ENCODE peak calls at places on chromosomes 11 and 22, in four cellular contexts. Q is suprapubic skin, L is ovary, D is HepG2. X is an unnamed sample.

GRCh38 chr11:64229090-64229958 is 1.0 kb upstream of the DNAJC4 start:
- DNase-seq in Q (no peak), D (no peak), L (peak), X (no peak)

GRCh38 chr22:44828193-44828592 is 75.8 kb downstream of the ARHGAP8 start:
- DNase-seq in Q (no peak), L (no peak), D (no peak), X (no peak)

GRCh38 chr22:45577746-45578523 is 75.3 kb downstream of the FBLN1 start:
- DNase-seq in Q (peak), D (peak), L (peak), X (peak)

GRCh38 chr11:17646451-17647145 is 72.8 kb upstream of the MYOD1 start:
- DNase-seq in L (no peak), Q (no peak), D (no peak), X (peak)

GRCh38 chr11:72144807-72145565 is 9.5 kb downstream of the FOLR3 start:
- DNase-seq in D (no peak), Q (no peak), L (no peak), X (no peak)

GRCh38 chr11:71988050-71988449 is 10.7 kb upstream of the IL18BP start:
- DNase-seq in Q (no peak), D (no peak), L (no peak), X (no peak)

GRCh38 chr11:101870510-101870909 is 44.3 kb upstream of the CEP126 start:
- DNase-seq in Q (no peak), L (no peak), D (no peak), X (no peak)

GRCh38 chr11:121328213-121328966 is 35.8 kb downstream of the SC5D start:
- DNase-seq in D (no peak), Q (no peak), L (no peak), X (peak)

GRCh38 chr22:19473578-19473977 is 5.4 kb downstream of the UFD1 start:
- DNase-seq in Q (no peak), D (no peak), L (no peak), X (no peak)

GRCh38 chr11:8019671-8020597 is 32.8 kb downstream of the EIF3F start:
- DNase-seq in Q (peak), D (no peak), L (peak), X (peak)

GRCh38 chr11:10405858-10406592 is 49.0 kb upstream of the AMPD3 start:
- DNase-seq in Q (no peak), D (peak), L (peak), X (peak)

GRCh38 chr11:133720951-133721350 is 124.4 kb downstream of the SPATA19 start:
- DNase-seq in D (no peak), Q (no peak), L (no peak), X (no peak)

GRCh38 chr11:90178751-90179150 is 44.1 kb downstream of the CHORDC1 start:
- DNase-seq in Q (no peak), D (no peak), L (no peak), X (no peak)

GRCh38 chr11:29623144-29623722 is 393.6 kb downstream of the KCNA4 start:
- DNase-seq in D (no peak), L (no peak), Q (no peak), X (no peak)

GRCh38 chr11:99176430-99176829 is 155.7 kb downstream of the CNTN5 start:
- DNase-seq in Q (no peak), D (no peak), L (no peak), X (no peak)

GRCh38 chr22:22940961-22941605 is 53.5 kb downstream of the IGLL5 start:
- DNase-seq in Q (peak), L (peak), D (no peak), X (no peak)

GRCh38 chr22:22943521-22944267 is 56.1 kb downstream of the IGLL5 start:
- DNase-seq in Q (peak), D (no peak), L (no peak), X (peak)

GRCh38 chr22:22944268-22944985 is 56.8 kb downstream of the IGLL5 start:
- DNase-seq in Q (peak), D (no peak), L (no peak), X (peak)

GRCh38 chr22:22941831-22942510 is 54.4 kb downstream of the IGLL5 start:
- DNase-seq in L (no peak), D (no peak), Q (peak), X (peak)

DNA sequence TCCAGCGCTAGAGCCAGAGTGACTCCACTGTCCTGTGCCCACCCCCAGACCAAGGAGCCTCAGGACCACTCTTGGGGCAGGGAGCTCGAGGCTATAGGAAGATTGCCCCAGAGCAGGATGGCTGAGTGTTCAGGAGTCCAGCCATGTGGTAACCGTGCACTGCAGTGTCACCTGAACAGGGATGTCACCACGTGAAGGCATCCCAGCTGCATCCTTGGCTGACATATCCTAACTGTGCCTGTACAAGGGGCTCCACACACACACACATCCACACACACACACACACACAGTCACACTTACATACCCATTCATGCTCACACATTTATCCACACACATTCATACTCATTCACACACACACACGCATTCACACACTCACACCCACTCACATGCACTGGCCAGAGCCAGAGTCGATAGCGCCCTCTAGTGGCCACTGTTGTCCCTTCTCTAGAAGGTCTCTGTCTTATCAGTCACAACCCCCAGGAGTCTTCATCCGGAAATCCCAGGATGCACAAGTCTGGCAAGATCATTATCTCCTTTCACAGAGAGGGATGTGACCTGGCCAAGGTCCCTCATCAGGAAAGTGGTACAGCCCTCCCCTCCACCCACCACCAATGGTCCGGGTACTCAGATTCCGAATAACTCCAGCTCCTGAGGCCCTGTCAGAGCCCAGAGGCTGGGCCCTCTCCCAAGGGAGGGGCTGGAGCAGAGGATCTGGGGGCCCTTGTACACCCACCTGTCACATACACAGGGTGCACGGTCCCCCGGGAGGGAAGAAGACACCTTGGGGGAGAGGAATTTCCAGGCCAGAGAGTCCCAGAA is 55.1 kb downstream of the IGLL5 start:
- DNase-seq in D (peak), Q (peak), L (peak), X (peak)
- H3K27ac ChIP-seq in D (no peak), Q (no peak), L (no peak), X (no peak)

GRCh38 chr11:95297680-95298452 is 66.9 kb upstream of the SESN3 start:
- DNase-seq in L (no peak), D (no peak), Q (no peak), X (no peak)

GRCh38 chr11:95299078-95299611 is 68.1 kb upstream of the SESN3 start:
- DNase-seq in L (no peak), Q (no peak), D (no peak), X (no peak)

GRCh38 chr11:95295382-95295781 is 64.4 kb upstream of the SESN3 start:
- DNase-seq in Q (no peak), D (no peak), L (no peak), X (no peak)

GRCh38 chr11:95296621-95297025 is 65.6 kb upstream of the SESN3 start:
- DNase-seq in D (no peak), Q (no peak), L (no peak), X (no peak)

GRCh38 chr11:95296165-95296564 is 65.2 kb upstream of the SESN3 start:
- DNase-seq in L (peak), D (no peak), Q (no peak), X (no peak)
- TF ChIP-seq EP300 in L (no peak), D (no peak), Q (no peak), X (no peak)

GRCh38 chr11:128830290-128830813 is 36.7 kb downstream of the KCNJ1 start:
- DNase-seq in D (no peak), Q (no peak), L (no peak), X (no peak)

GRCh38 chr11:128828350-128828749 is 38.7 kb downstream of the KCNJ1 start:
- DNase-seq in L (no peak), Q (no peak), D (no peak), X (no peak)

GRCh38 chr11:128831781-128832497 is 35.2 kb downstream of the KCNJ1 start:
- DNase-seq in D (no peak), Q (no peak), L (no peak), X (no peak)

GRCh38 chr11:128827494-128827893 is 39.6 kb downstream of the KCNJ1 start:
- DNase-seq in L (no peak), D (no peak), Q (no peak), X (no peak)

DNA sequence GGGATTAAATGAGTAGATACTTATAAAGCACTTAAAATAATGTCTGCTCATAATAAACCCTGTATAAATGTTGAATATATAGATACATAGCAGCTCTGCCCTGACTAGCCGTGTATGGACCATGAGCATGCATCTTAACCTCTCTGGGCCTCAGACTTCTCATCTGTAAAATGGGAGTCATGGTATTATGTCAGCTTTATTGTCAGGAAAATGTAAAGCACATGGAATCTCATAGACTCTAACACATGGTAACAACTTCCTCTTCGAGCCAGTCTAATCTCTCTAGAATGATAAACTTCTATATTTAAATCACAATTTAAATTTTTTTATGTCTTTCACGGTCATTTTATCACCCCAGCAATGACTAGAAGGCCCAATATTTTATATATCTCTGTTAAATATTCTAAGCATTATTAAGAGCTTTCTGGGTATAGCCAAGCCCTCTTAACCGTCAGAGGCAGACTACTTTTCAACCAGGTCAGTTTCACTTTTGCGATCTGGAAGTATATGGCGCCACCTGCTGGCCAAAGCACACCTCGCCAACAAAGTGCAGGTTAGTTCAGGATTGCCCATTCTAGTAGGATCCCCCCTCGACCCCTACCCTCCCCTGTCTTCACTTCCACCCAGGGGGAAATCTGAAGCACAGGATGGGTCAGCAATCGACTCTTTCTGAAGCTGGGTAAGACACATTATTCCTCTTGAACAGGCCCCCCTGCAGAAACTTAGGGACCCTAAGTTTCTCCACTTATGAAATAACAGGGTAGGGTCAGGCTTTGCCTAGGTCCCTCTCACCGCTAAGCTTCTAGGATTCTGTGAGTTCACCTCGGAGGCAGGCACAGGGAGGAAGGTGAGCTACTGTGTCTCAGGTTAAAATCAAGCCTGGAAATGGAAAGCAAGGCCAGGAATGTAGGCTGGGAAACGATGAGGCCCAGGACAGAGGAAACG is 36.0 kb downstream of the KCNJ1 start:
- DNase-seq in L (peak), D (peak), Q (peak), X (no peak)
- H3K4me3 ChIP-seq in L (no peak), D (no peak), Q (no peak), X (no peak)

GRCh38 chr11:77062924-77063323 is 3.8 kb upstream of the CAPN5 start:
- DNase-seq in Q (no peak), L (no peak), D (no peak), X (no peak)
- H3K27ac ChIP-seq in Q (no peak), L (no peak), D (no peak), X (no peak)

GRCh38 chr11:62727007-62727832 is at the start of gene HNRNPUL2:
- DNase-seq in Q (peak), L (peak), D (peak), X (peak)
- TF ChIP-seq EP300 in Q (no peak), L (no peak), D (no peak), X (no peak)

DNA sequence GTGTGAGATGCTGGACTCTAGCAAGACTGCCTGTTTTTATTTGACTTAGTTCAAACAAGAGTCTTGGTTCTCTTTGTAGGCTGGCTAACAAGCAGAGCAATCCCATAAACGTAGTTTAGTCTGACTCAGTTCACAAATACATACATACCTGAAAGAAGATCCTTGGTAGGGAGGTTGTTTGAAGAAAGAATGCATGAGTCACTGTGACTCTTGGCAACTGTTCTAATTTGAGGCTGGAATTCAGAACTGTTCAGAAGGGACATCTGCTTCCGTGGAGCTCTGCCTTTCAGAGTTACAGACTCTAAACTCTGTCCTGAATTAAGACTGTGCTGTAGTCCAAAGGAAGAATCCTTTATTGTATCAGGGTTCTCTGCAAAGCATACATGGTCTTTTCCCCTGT is 32.2 kb downstream of the C2CD3 start:
- DNase-seq in L (no peak), D (peak), Q (no peak), X (no peak)
- H3K4me3 ChIP-seq in L (no peak), D (no peak), Q (no peak), X (no peak)

GRCh38 chr22:42993651-42994275 is 21.2 kb downstream of the PACSIN2 start:
- DNase-seq in Q (no peak), D (peak), L (no peak), X (no peak)
- H3K27ac ChIP-seq in Q (peak), D (peak), L (no peak), X (peak)

GRCh38 chr11:119367661-119368120 is 13.8 kb downstream of the USP2 start:
- DNase-seq in Q (no peak), L (no peak), D (no peak), X (no peak)
- TF ChIP-seq EP300 in Q (no peak), L (no peak), D (no peak), X (no peak)

DNA sequence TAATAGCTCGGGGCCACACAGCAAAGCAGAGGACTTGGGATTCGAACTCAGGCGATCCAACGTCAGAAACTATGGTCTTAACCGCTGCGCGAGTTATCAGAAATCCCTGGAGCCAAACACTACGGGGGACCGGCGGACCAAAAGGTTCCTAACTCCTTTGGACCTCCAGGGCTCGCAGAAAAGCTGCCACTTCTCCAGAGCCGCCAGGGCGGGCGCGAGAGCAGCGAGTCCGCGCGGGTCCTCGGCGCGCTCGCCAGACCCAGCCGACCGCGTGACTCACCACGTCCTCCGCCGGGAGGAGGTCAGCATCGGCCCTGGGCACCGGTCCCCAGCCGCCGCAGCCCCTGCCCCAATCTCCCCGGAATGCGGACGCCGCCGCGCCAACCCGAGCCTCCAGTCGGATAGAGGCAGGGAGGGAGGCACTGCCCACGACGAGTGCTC is 6.0 kb upstream of the ALX4 start:
- DNase-seq in Q (no peak), D (no peak), L (no peak), X (no peak)
- H3K4me3 ChIP-seq in Q (peak), D (no peak), L (peak), X (peak)

GRCh38 chr22:36971726-36972125 is 47.5 kb downstream of the TST start:
- DNase-seq in Q (no peak), L (no peak), D (no peak), X (no peak)

GRCh38 chr22:36968249-36968964 is 50.8 kb downstream of the TST start:
- DNase-seq in Q (no peak), L (no peak), D (no peak), X (no peak)

GRCh38 chr22:36965716-36966115 is 52.3 kb downstream of the CSF2RB start:
- DNase-seq in D (no peak), Q (no peak), L (no peak), X (no peak)

GRCh38 chr22:36966851-36967535 is 52.3 kb downstream of the TST start:
- DNase-seq in Q (no peak), L (no peak), D (no peak), X (no peak)

DNA sequence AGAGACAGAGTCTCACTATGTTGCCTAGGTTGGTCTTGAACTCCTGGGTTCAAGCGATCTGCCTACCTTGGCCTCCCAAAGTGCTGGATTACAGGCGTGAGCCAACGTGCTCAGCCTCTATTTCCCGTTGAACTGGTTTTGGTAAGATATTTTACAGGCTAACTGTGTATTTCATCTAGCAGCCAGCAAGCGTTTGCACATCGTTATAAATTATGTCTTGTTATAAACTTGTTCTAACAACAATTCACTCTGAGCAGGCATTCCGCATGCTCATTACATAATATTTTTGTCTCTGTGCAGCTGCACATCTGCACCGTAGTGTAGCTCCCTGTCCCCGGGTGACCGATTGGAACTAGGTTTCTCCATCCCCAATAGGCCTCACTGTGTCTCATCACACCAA is 47.9 kb downstream of the TST start:
- DNase-seq in D (no peak), Q (no peak), L (no peak), X (no peak)
- H3K27ac ChIP-seq in D (no peak), Q (no peak), L (no peak), X (no peak)

X was measured in esophagus muscularis mucosa.